ENCODE peak calls at places on chromosomes 7 and 10, in five cellular contexts. H is HepG2, T is WTC11, E is GM12878, D is K562. Q is an unnamed sample.

GRCh38 chr10:44985175-44985681 is 6.6 kb upstream of the DEPP1 start:
- DNase-seq in H (no peak), T (no peak), E (no peak), D (no peak), Q (no peak)

GRCh38 chr7:116150588-116150987 is 59.8 kb upstream of the TES start:
- DNase-seq in H (no peak), T (no peak), E (no peak), D (no peak), Q (no peak)

GRCh38 chr7:74569501-74570075 is 87.9 kb upstream of the GTF2I start:
- DNase-seq in H (no peak), T (no peak), E (no peak), D (no peak), Q (no peak)

GRCh38 chr7:100372694-100373093 is 593 bp upstream of the PILRA start:
- DNase-seq in H (no peak), T (no peak), E (no peak), D (no peak), Q (no peak)

GRCh38 chr7:1447551-1448244 is 11.6 kb downstream of the MICALL2 start:
- DNase-seq in H (no peak), T (no peak), E (no peak), D (no peak), Q (no peak)

GRCh38 chr10:123132576-123133477 is 2.9 kb upstream of the HMX3 start:
- DNase-seq in H (peak), T (peak), E (peak), D (peak), Q (peak)

GRCh38 chr10:86041116-86041515 is 325.5 kb downstream of the GRID1 start:
- DNase-seq in H (no peak), T (no peak), E (no peak), D (no peak), Q (no peak)

GRCh38 chr7:138387755-138388475 is 72.1 kb upstream of the TRIM24 start:
- DNase-seq in H (no peak), T (no peak), E (no peak), D (no peak), Q (no peak)

GRCh38 chr7:39238209-39238869 is 260.6 kb downstream of the POU6F2 start:
- DNase-seq in H (no peak), T (no peak), E (no peak), D (peak), Q (no peak)

GRCh38 chr7:120993575-120994191 is 5.2 kb downstream of the CPED1 start:
- DNase-seq in H (no peak), T (no peak), E (no peak), D (no peak), Q (no peak)

GRCh38 chr10:80313523-80313922 is 24.1 kb upstream of the MAT1A start:
- DNase-seq in H (no peak), T (no peak), E (no peak), D (no peak), Q (no peak)

GRCh38 chr7:111242361-111242760 is 151.4 kb downstream of the LRRN3 start:
- DNase-seq in H (no peak), T (no peak), E (no peak), D (no peak), Q (no peak)

GRCh38 chr10:113753020-113753692 is 1.7 kb downstream of the PLEKHS1 start:
- DNase-seq in H (no peak), T (no peak), E (no peak), D (no peak), Q (no peak)

GRCh38 chr7:102445674-102446071 is 12.3 kb downstream of the ORAI2 start:
- DNase-seq in H (no peak), T (no peak), E (no peak), D (no peak), Q (no peak)

GRCh38 chr7:1611708-1612241 is 41.9 kb upstream of the PSMG3 start:
- DNase-seq in H (no peak), T (peak), E (no peak), D (no peak), Q (peak)

GRCh38 chr10:5961405-5962100 is 15.8 kb downstream of the IL15RA start:
- DNase-seq in H (no peak), T (no peak), E (no peak), D (no peak), Q (no peak)
- TF ChIP-seq ESRRA in H (no peak), T (no peak), E (no peak), D (no peak), Q (no peak)

GRCh38 chr7:90222811-90223725 is 11.5 kb downstream of the STEAP2 start:
- DNase-seq in H (peak), T (no peak), E (no peak), D (no peak), Q (no peak)
- TF ChIP-seq ESRRA in H (no peak), T (no peak), E (no peak), D (no peak), Q (no peak)

GRCh38 chr7:86991844-86992243 is 67.6 kb downstream of the ELAPOR2 start:
- DNase-seq in H (no peak), T (no peak), E (no peak), D (no peak), Q (no peak)
- TF ChIP-seq ESRRA in H (no peak), T (no peak), E (no peak), D (no peak), Q (no peak)

GRCh38 chr7:34123316-34123715 is 218.0 kb downstream of the BMPER start:
- DNase-seq in H (no peak), T (no peak), E (no peak), D (no peak), Q (no peak)
- TF ChIP-seq ESRRA in H (no peak), T (no peak), E (no peak), D (no peak), Q (no peak)

GRCh38 chr10:18230794-18231193 is 90.6 kb downstream of the CACNB2 start:
- DNase-seq in H (no peak), T (no peak), E (no peak), D (no peak), Q (no peak)
- TF ChIP-seq ESRRA in H (no peak), T (no peak), E (no peak), D (no peak), Q (no peak)

GRCh38 chr10:99232357-99232999 is 3.2 kb downstream of the HPSE2 start:
- DNase-seq in H (no peak), T (peak), E (no peak), D (no peak), Q (no peak)
- TF ChIP-seq ESRRA in H (no peak), T (no peak), E (no peak), D (no peak), Q (no peak)